ENCODE peak calls at places on chromosome 15, in ten cellular contexts. Z is right lobe of liver, R is HCT116, P is K562, E is GM12878, F is stomach, D is tibial nerve, T is uterus, S is GM12891, G is IMR-90. K is an unnamed sample.

GRCh38 chr15:73753250-73754130 is at the start of gene INSYN1:
- DNase-seq in Z (peak), R (no peak), G (no peak), E (no peak), T (peak), S (no peak), P (no peak), F (peak), D (peak), K (no peak)

GRCh38 chr15:81160312-81161214 is 26.5 kb downstream of the CFAP161 start:
- DNase-seq in E (no peak), F (no peak), R (no peak), G (peak), T (peak), P (no peak), Z (no peak), S (no peak), D (peak), K (no peak)

GRCh38 chr15:80604583-80605506 is 90.3 kb upstream of the ABHD17C start:
- DNase-seq in F (no peak), P (no peak), G (no peak), R (no peak), S (no peak), E (no peak), D (no peak), T (no peak), Z (no peak), K (peak)

GRCh38 chr15:47822066-47822465 is 104.8 kb downstream of the SEMA6D start:
- DNase-seq in F (no peak), T (no peak), G (no peak), P (no peak), S (no peak), R (no peak), E (no peak), Z (no peak), D (no peak), K (no peak)

GRCh38 chr15:29822685-29823459 is 604 bp upstream of the TJP1 start:
- DNase-seq in R (peak), D (peak), E (no peak), P (no peak), S (no peak), F (peak), T (peak), G (peak), Z (peak), K (peak)

GRCh38 chr15:92645051-92645631 is 10.4 kb downstream of the FAM174B start:
- DNase-seq in S (no peak), D (no peak), E (no peak), R (no peak), F (peak), P (no peak), Z (no peak), T (no peak), G (no peak), K (no peak)

GRCh38 chr15:33443699-33444098 is 132.9 kb downstream of the RYR3 start:
- DNase-seq in E (no peak), P (no peak), Z (no peak), T (no peak), S (no peak), F (no peak), R (no peak), G (no peak), D (no peak), K (no peak)

GRCh38 chr15:72861511-72861910 is 78.0 kb upstream of the ADPGK start:
- DNase-seq in D (no peak), G (no peak), E (no peak), F (no peak), R (no peak), T (no peak), S (no peak), Z (no peak), P (no peak), K (peak)

GRCh38 chr15:67967871-67968423 is 86.2 kb upstream of the PIAS1 start:
- DNase-seq in E (no peak), Z (peak), T (peak), R (no peak), D (peak), G (peak), P (peak), F (peak), S (peak), K (no peak)

GRCh38 chr15:48040166-48040817 is 80.5 kb upstream of the SLC24A5 start:
- DNase-seq in E (no peak), F (no peak), R (no peak), T (no peak), S (no peak), Z (no peak), G (peak), D (no peak), P (no peak), K (peak)

GRCh38 chr15:94793641-94794040 is 562.3 kb downstream of the MCTP2 start:
- DNase-seq in S (no peak), T (no peak), R (no peak), Z (no peak), D (no peak), F (no peak), E (no peak), P (no peak), G (peak), K (no peak)

GRCh38 chr15:84685304-84685703 is 27.3 kb upstream of the NMB start:
- DNase-seq in T (no peak), F (no peak), G (peak), R (peak), Z (peak), P (peak), E (no peak), D (no peak), S (no peak), K (no peak)

GRCh38 chr15:45102226-45102625 is 11.7 kb downstream of the DUOX2 start:
- DNase-seq in E (no peak), T (no peak), P (no peak), G (no peak), D (no peak), S (no peak), F (peak), Z (no peak), R (no peak), K (no peak)

GRCh38 chr15:51450001-51450400 is 108.5 kb downstream of the GLDN start:
- DNase-seq in D (no peak), P (no peak), S (no peak), G (no peak), R (peak), E (no peak), Z (no peak), T (no peak), F (no peak), K (no peak)

GRCh38 chr15:62495670-62496328 is 330.7 kb upstream of the C2CD4B start:
- DNase-seq in S (no peak), F (peak), D (no peak), T (peak), P (no peak), G (peak), R (no peak), Z (no peak), E (no peak), K (no peak)

GRCh38 chr15:87129916-87130315 is 1050.2 kb downstream of the AGBL1 start:
- DNase-seq in F (no peak), Z (no peak), S (no peak), D (no peak), E (no peak), P (no peak), R (no peak), T (no peak), G (no peak), K (no peak)

GRCh38 chr15:57647791-57648130 is 56.1 kb downstream of the MYZAP start:
- DNase-seq in R (no peak), T (no peak), E (no peak), F (peak), P (no peak), S (no peak), Z (no peak), G (peak), D (no peak), K (peak)

GRCh38 chr15:65245096-65245849 is 34.0 kb upstream of the CILP start:
- DNase-seq in T (peak), R (no peak), S (no peak), D (no peak), Z (peak), E (no peak), P (peak), F (no peak), G (peak), K (peak)

GRCh38 chr15:44092221-44092620 is 102.8 kb downstream of the FRMD5 start:
- DNase-seq in E (no peak), Z (no peak), F (no peak), S (no peak), D (no peak), T (no peak), G (peak), R (no peak), P (no peak), K (no peak)

GRCh38 chr15:88166330-88166993 is 90.1 kb downstream of the NTRK3 start:
- DNase-seq in Z (no peak), F (no peak), D (no peak), G (no peak), S (no peak), T (no peak), P (peak), R (no peak), E (no peak), K (no peak)

GRCh38 chr15:67510597-67511225 is 10.2 kb upstream of the C15orf61 start:
- DNase-seq in F (no peak), Z (no peak), E (no peak), S (no peak), D (no peak), R (no peak), T (no peak), G (peak), P (no peak), K (no peak)

GRCh38 chr15:96418146-96418545 is 87.6 kb downstream of the NR2F2 start:
- DNase-seq in Z (no peak), F (no peak), G (no peak), S (no peak), E (no peak), P (no peak), T (no peak), R (no peak), D (no peak), K (no peak)

GRCh38 chr15:71660501-71660900 is 149.9 kb upstream of the NR2E3 start:
- DNase-seq in S (no peak), Z (peak), F (no peak), D (no peak), T (no peak), G (no peak), E (no peak), P (no peak), R (no peak), K (peak)

GRCh38 chr15:89917442-89918085 is 4.8 kb upstream of the ARPIN start:
- DNase-seq in F (no peak), Z (no peak), G (no peak), P (no peak), E (no peak), R (no peak), S (no peak), T (no peak), D (no peak), K (no peak)

GRCh38 chr15:35618260-35619188 is 72.6 kb upstream of the DPH6 start:
- DNase-seq in G (no peak), F (no peak), P (no peak), T (no peak), D (no peak), E (no peak), S (no peak), R (no peak), Z (no peak), K (no peak)

GRCh38 chr15:99016680-99017321 is 9.2 kb upstream of the PGPEP1L start:
- DNase-seq in S (no peak), T (no peak), Z (no peak), G (peak), E (no peak), F (no peak), P (no peak), R (no peak), D (no peak), K (peak)

GRCh38 chr15:94075349-94075748 is 156.0 kb upstream of the MCTP2 start:
- DNase-seq in R (no peak), D (peak), E (no peak), F (peak), Z (no peak), T (peak), G (peak), P (no peak), S (no peak), K (peak)

GRCh38 chr15:39127151-39127815 is 453.6 kb upstream of the THBS1 start:
- DNase-seq in G (no peak), R (no peak), D (no peak), E (no peak), F (no peak), Z (no peak), T (no peak), S (no peak), P (peak), K (no peak)

GRCh38 chr15:51093488-51093864 is 1.2 kb downstream of the TNFAIP8L3 start:
- DNase-seq in E (no peak), G (no peak), S (no peak), D (no peak), P (no peak), R (no peak), F (no peak), Z (peak), T (no peak), K (no peak)

GRCh38 chr15:55627730-55628368 is 39.7 kb upstream of the PYGO1 start:
- DNase-seq in G (peak), P (peak), R (peak), E (no peak), Z (no peak), T (no peak), D (no peak), S (no peak), F (peak), K (no peak)

DNA sequence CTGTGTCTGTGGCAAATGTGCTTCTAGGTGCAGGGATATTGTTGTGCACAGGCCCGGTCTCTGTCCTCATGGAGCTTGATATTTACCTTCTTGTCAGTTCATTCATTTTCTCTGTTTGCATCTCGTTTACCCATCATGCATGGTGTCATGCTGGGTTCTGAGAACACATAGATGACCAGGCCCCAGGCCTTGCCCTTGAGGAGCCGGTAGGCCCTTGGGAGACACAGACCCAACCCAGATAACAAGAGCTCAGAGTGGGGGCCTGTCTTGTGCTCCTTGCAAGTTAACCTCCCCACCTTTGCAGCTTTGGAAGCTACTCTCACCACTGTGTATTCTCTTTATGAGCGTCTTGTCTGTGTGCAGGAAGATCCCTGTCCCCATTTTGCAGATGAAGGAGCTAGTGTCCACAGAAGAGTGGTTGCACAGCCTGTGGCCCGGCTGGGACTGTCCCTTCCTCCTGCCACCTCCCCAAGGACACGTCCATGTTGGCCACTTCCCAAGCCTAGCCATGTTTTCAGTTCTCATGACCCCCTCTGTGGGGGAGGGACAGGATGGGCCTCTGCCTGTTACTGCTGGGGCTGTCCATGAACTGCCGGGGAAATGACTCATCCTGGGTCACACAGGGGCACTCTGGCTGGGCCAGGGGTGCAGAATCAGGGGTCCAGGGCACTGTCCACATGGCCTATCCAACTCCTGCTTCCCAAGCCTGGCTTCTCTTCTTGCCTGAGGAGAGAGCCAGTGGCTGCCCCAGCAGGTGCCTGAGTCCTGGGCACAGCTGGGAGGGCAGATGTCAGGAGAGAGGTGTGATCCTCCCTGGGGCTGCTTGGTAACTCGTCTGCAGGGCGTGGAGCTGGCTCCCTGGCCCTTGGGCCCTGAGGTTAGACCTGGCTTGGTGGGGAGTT is 3.4 kb downstream of the SNX33 start:
- DNase-seq in F (peak), S (no peak), E (no peak), T (no peak), Z (peak), R (no peak), D (no peak), P (peak), G (no peak), K (no peak)
- TF ChIP-seq POLR2A in F (no peak), S (no peak), E (no peak), T (no peak), Z (no peak), R (no peak), D (no peak), P (no peak), G (no peak), K (no peak)

DNA sequence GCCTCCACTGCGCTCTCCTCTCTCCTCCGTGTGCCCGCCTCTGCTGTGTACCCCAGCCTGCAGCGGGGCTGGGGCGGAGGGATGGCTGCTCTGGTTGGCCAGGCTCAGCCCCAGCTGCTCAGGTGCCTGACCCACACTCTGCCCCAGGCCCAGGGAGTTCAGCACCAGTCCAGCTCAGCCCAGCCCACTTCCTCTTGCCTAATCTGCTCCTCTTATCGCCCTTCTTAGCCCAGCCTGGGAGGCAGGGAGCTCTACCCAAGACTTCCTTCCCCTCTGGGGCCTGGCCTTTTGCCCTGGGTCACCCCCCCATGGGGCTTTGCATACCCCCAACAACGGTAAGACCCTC is 1.1 kb upstream of the PLCB2 start:
- DNase-seq in F (no peak), S (no peak), R (no peak), D (no peak), G (no peak), P (peak), T (no peak), Z (peak), E (no peak), K (no peak)
- TF ChIP-seq POLR2A in F (no peak), S (no peak), R (no peak), D (no peak), G (no peak), P (no peak), T (no peak), Z (no peak), E (peak), K (no peak)

GRCh38 chr15:63502843-63503738 is 1.3 kb upstream of the USP3 start:
- DNase-seq in T (peak), E (peak), S (peak), P (peak), G (peak), D (peak), F (peak), Z (peak), R (peak), K (peak)
- TF ChIP-seq POLR2A in T (peak), E (peak), S (no peak), P (no peak), G (no peak), D (peak), F (no peak), Z (no peak), R (peak), K (peak)

GRCh38 chr15:41914406-41914805 is 20.6 kb upstream of the SPTBN5 start:
- DNase-seq in R (no peak), D (no peak), T (no peak), E (no peak), F (no peak), S (no peak), G (no peak), P (no peak), Z (no peak), K (no peak)

GRCh38 chr15:41913251-41913650 is 19.4 kb upstream of the SPTBN5 start:
- DNase-seq in S (no peak), T (no peak), E (no peak), R (no peak), F (no peak), P (no peak), Z (no peak), G (no peak), D (no peak), K (no peak)

GRCh38 chr15:41918506-41919126 is 24.8 kb upstream of the SPTBN5 start:
- DNase-seq in P (no peak), S (no peak), Z (no peak), R (no peak), T (no peak), F (no peak), E (no peak), G (no peak), D (no peak), K (no peak)

GRCh38 chr15:41917767-41918430 is 24.0 kb upstream of the SPTBN5 start:
- DNase-seq in D (no peak), E (no peak), P (peak), R (peak), Z (no peak), T (no peak), G (peak), S (no peak), F (peak), K (no peak)

GRCh38 chr15:41915203-41915994 is 21.5 kb upstream of the SPTBN5 start:
- DNase-seq in Z (no peak), R (no peak), E (no peak), P (no peak), F (no peak), T (no peak), D (no peak), S (no peak), G (no peak), K (no peak)
- TF ChIP-seq POLR2A in Z (no peak), R (no peak), E (no peak), P (no peak), F (no peak), T (no peak), D (no peak), S (no peak), G (no peak), K (no peak)

DNA sequence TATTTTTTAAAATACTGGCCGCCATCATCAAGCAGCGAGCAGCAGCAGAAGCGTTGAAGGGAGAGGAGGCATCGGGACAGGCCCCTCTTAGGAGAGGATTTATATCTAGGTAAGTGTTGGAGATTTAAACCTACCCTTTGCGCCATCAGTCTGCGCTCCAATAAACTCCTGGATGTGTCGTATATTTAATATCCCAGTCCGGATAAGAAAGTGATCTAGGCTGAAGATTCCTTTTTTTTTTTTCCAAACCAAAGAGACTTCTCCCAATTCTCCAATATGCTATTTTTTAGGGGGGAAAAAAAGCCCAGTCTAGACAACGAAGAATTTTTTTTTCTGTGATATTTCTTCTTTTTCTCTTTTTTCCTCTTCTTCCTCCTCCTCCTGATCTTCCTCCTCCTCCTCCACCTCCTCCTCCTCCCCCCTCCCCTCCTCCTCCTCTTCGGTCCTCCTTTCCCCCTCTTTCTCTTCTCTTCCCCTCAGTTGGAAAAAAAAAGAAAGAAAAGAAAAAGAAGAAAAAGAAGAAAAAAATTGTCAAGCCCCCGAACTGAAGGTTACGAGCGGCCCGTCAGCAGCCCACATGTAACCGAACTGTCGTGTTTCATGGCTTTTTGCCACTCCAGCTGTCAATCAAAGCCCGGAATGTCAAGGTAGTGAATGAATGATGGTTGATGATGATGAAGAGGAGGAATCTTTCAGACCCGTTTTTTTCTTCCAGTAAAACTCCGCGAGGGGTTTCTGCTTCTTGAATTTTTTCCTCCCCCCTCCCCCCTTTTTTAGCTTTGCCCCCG is 834 bp downstream of the MEIS2 start:
- DNase-seq in E (no peak), S (no peak), D (no peak), T (peak), P (peak), R (peak), G (peak), Z (peak), F (no peak), K (no peak)
- TF ChIP-seq POLR2A in E (no peak), S (no peak), D (no peak), T (no peak), P (no peak), R (no peak), G (no peak), Z (no peak), F (no peak), K (no peak)

K was measured in esophagus muscularis mucosa.